ENCODE peak calls at places on chromosomes 7 and 10, in five cellular contexts. X is H1, Q is GM12878, R is HepG2, J is HEK293T. F is an unnamed sample.

GRCh38 chr10:90916392-90917110 is 4.3 kb downstream of the ANKRD1 start:
- DNase-seq in X (no peak), Q (no peak), R (no peak), J (no peak), F (no peak)

GRCh38 chr7:74387606-74388005 is 66.1 kb upstream of the GTF2IRD1 start:
- DNase-seq in X (no peak), Q (no peak), R (no peak), J (no peak), F (no peak)

GRCh38 chr10:3811331-3811870 is 26.4 kb upstream of the KLF6 start:
- DNase-seq in X (no peak), Q (peak; percentile 76), R (no peak), J (no peak), F (no peak)

GRCh38 chr7:25790261-25790660 is 361.7 kb upstream of the NFE2L3 start:
- DNase-seq in X (no peak), Q (no peak), R (no peak), J (no peak), F (no peak)

GRCh38 chr10:113540845-113541553 is 11.9 kb upstream of the HABP2 start:
- DNase-seq in X (no peak), Q (no peak), R (peak; percentile 68), J (no peak), F (no peak)

GRCh38 chr10:7417807-7418206 is 7.0 kb upstream of the SFMBT2 start:
- DNase-seq in X (no peak), Q (no peak), R (no peak), J (no peak), F (no peak)

GRCh38 chr7:3089493-3089892 is 45.8 kb upstream of the CARD11 start:
- DNase-seq in X (peak; percentile 73), Q (no peak), R (peak; percentile 27), J (peak; percentile 62), F (peak; percentile 75)

GRCh38 chr10:34567854-34568253 is 247.2 kb downstream of the PARD3 start:
- DNase-seq in X (no peak), Q (no peak), R (no peak), J (no peak), F (no peak)

GRCh38 chr10:49394933-49395740 is 752 bp downstream of the DRGX start:
- DNase-seq in X (peak; percentile 78), Q (no peak), R (no peak), J (no peak), F (no peak)

DNA sequence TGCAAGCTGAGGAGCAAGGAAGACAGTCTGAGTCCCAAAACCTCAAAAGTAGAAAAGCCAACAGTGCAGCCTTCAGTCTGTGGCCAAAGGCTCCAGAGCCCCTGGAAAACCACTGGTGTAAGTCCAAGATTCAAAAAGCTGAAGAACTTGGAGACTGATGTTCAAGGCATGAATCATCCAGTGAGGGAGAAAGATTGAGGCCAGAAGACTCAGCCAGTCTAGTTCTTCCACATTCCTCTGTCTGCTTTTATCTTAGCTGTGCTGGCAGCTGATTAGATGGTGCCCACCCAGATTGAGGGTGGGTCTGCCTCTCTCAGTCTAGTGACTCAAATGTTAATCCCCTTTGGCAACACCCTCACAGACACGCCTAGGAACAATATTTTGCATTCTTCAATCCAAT is 20.1 kb upstream of the MDFIC start:
- DNase-seq in X (no peak), Q (no peak), R (no peak), J (no peak), F (no peak)
- TF ChIP-seq SUZ12 in X (no peak), Q (no peak), R (no peak), J (no peak), F (no peak)

GRCh38 chr10:73997479-73997805 is 474 bp upstream of the VCL start:
- DNase-seq in X (no peak), Q (no peak), R (no peak), J (no peak), F (no peak)

GRCh38 chr10:74000892-74001669 is 3.2 kb downstream of the VCL start:
- DNase-seq in X (no peak), Q (no peak), R (no peak), J (no peak), F (no peak)

GRCh38 chr10:73999703-74000102 is 1.8 kb downstream of the VCL start:
- DNase-seq in X (no peak), Q (no peak), R (peak; percentile 38), J (no peak), F (no peak)

GRCh38 chr10:73997806-73998622 is at the start of gene VCL:
- DNase-seq in X (peak; percentile 99), Q (peak; percentile 64), R (peak; percentile 95), J (peak; percentile 97), F (peak; percentile 94)

DNA sequence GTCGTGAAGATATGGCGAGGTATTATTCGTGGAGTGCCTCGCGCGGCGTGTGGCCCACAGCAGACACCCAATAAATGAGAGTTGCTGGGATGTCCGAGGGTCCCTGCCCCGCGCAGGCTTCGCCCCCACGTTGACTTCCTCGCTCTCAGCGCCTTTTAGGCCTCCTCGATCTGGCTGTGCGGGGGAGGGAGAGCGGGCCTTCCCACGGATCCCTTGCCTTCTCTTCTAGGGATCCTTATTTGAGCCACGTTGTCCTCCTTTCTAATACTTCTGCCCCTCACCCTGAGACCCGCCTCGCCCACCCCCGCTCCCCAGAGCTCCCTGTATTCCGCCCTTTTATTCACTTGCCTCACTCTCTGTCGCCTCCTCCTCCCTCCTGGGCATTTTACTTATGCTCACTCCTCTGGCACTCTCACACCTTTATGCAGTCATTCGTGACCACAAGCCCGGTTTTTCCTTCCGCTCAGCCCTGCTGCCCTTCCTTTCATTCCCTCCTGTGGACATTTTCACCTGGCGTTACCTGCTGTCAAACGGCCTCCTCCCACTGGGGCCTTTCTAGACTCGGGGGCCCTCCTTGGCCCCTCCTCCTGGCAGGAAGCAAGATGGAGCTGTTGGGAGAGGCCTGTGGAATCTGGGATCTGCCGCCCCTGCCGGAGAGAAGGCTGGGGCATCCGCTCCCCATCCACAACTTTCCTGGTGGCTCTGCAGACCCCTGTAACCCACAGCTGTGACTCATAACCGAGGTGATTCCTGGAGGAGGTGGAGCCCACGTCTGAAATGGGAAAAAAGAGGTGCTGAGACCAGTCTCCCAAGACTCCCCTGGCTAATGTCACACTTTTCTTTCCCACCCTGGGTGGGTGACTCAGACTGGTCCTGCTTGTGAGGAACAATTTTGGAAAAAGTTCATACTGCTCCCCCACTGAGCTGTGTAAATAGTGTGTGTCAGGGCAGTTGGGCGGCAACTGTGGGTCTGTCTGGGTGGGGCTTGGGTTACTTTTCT is 1.0 kb downstream of the VCL start:
- DNase-seq in X (peak; percentile 68), Q (no peak), R (peak; percentile 27), J (peak; percentile 55), F (peak; percentile 23)
- TF ChIP-seq SUZ12 in X (no peak), Q (no peak), R (no peak), J (no peak), F (no peak)

GRCh38 chr7:36131499-36131898 is 21.6 kb upstream of the EEPD1 start:
- DNase-seq in X (no peak), Q (no peak), R (no peak), J (no peak), F (no peak)

GRCh38 chr7:36131026-36131425 is 22.0 kb upstream of the EEPD1 start:
- DNase-seq in X (no peak), Q (no peak), R (no peak), J (no peak), F (no peak)

GRCh38 chr7:36129048-36129534 is 24.0 kb upstream of the EEPD1 start:
- DNase-seq in X (no peak), Q (no peak), R (peak; percentile 48), J (no peak), F (no peak)

GRCh38 chr7:36130236-36130945 is 22.7 kb upstream of the EEPD1 start:
- DNase-seq in X (no peak), Q (no peak), R (no peak), J (no peak), F (no peak)

DNA sequence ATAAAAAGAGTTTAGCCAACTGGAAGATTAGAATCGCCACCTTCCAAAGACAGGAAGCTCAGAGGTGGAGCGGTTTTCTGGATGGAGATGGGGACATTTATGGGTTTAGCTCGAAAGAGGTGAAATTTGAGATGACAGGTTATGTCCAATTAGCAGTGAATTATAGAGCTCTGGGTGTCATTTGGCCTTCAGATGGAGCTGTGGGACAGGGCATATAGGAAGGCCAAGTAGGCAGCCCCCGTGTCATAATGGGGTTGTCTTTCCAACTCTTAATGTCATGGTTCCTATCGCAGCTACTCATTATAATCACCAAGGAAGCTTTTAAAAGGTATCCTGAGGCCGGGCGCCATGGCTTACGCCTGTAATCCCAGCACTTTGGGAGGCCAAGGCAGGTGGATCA is 21.0 kb upstream of the EEPD1 start:
- DNase-seq in X (no peak), Q (no peak), R (peak; percentile 21), J (no peak), F (no peak)
- TF ChIP-seq SUZ12 in X (no peak), Q (no peak), R (no peak), J (no peak), F (no peak)

GRCh38 chr7:70944516-70944915 is 187.4 kb upstream of the GALNT17 start:
- DNase-seq in X (no peak), Q (no peak), R (no peak), J (no peak), F (no peak)
- TF ChIP-seq SUZ12 in X (no peak), Q (no peak), R (no peak), J (no peak), F (no peak)

GRCh38 chr10:69684020-69684980 is 54.3 kb downstream of the FAM241B start:
- DNase-seq in X (no peak), Q (no peak), R (peak; percentile 46), J (no peak), F (no peak)
- TF ChIP-seq SUZ12 in X (no peak), Q (no peak), R (no peak), J (no peak), F (no peak)

GRCh38 chr10:97923057-97923456 is 73.4 kb downstream of the GOLGA7B start:
- DNase-seq in X (no peak), Q (no peak), R (no peak), J (no peak), F (no peak)
- TF ChIP-seq SUZ12 in X (no peak), Q (no peak), R (no peak), J (no peak), F (no peak)

GRCh38 chr7:52831321-52831720 is 204.1 kb upstream of the POM121L12 start:
- DNase-seq in X (no peak), Q (no peak), R (no peak), J (no peak), F (no peak)
- TF ChIP-seq SUZ12 in X (no peak), Q (no peak), R (no peak), J (no peak), F (no peak)

DNA sequence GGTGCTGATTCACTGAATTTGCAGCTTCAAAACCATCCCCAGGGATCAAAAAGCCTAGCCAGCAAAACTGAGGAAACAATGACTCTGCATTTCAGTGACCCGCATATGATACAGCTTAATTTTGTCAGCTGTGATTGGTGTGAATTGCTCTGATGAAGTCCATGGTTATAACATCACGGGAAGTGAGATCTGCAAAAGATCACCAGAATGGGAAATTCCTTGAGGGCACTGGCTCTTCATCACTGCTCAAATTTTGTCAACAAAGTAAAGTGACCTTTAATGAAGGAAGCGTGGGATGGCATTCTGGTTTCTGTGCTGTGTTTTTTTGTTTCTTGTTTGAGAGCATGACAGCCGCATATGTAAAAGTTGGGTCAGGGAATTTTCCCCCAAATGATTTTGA is 745.9 kb downstream of the GATA3 start:
- DNase-seq in X (no peak), Q (no peak), R (no peak), J (no peak), F (no peak)
- TF ChIP-seq SUZ12 in X (no peak), Q (no peak), R (no peak), J (no peak), F (no peak)